ENCODE peak calls at places on chromosomes 5 and 9, in six cellular contexts. B, C, D, Y, F and U are unnamed samples.

GRCh38 chr5:172559004-172559932 is 81.8 kb upstream of the NEURL1B start:
- DNase-seq in B (no peak), C (peak; percentile 95), D (peak; percentile 98), Y (peak; percentile 55), F (no peak), U (no peak)

GRCh38 chr5:32339198-32339597 is 26.5 kb upstream of the MTMR12 start:
- DNase-seq in B (peak; percentile 44), C (peak; percentile 14), D (no peak), Y (no peak), F (no peak), U (no peak)

GRCh38 chr5:100905259-100905914 is 2.3 kb upstream of the ST8SIA4 start:
- DNase-seq in B (no peak), C (no peak), D (no peak), Y (no peak), F (no peak), U (no peak)

GRCh38 chr5:80318212-80318611 is 1.6 kb upstream of the SPZ1 start:
- DNase-seq in B (peak; percentile 56), C (peak; percentile 30), D (no peak), Y (no peak), F (no peak), U (no peak)

GRCh38 chr9:115494958-115495690 is 377.2 kb upstream of the TNC start:
- DNase-seq in B (no peak), C (peak; percentile 18), D (peak; percentile 43), Y (no peak), F (no peak), U (no peak)

GRCh38 chr9:34216325-34216724 is 37.5 kb downstream of the UBAP1 start:
- DNase-seq in B (no peak), C (no peak), D (no peak), Y (no peak), F (no peak), U (no peak)

GRCh38 chr5:39015743-39016586 is 58.2 kb downstream of the RICTOR start:
- DNase-seq in B (no peak), C (peak; percentile 86), D (peak; percentile 57), Y (no peak), F (no peak), U (no peak)

GRCh38 chr5:1666812-1667588 is 132.6 kb downstream of the MRPL36 start:
- DNase-seq in B (peak; percentile 77), C (no peak), D (no peak), Y (peak; percentile 77), F (no peak), U (peak; percentile 53)

GRCh38 chr5:100841358-100842076 is 61.6 kb downstream of the ST8SIA4 start:
- DNase-seq in B (peak; percentile 22), C (no peak), D (peak; percentile 48), Y (no peak), F (no peak), U (no peak)

GRCh38 chr5:144102361-144102760 is 68.1 kb downstream of the YIPF5 start:
- DNase-seq in B (no peak), C (no peak), D (no peak), Y (no peak), F (no peak), U (no peak)

GRCh38 chr5:95216136-95216955 is 68.5 kb downstream of the MCTP1 start:
- DNase-seq in B (no peak), C (no peak), D (peak; percentile 35), Y (no peak), F (no peak), U (no peak)

GRCh38 chr5:169089343-169089742 is 211.6 kb downstream of the SLIT3 start:
- DNase-seq in B (no peak), C (no peak), D (peak; percentile 37), Y (no peak), F (no peak), U (no peak)

GRCh38 chr9:118946669-118947068 is 422.6 kb downstream of the BRINP1 start:
- DNase-seq in B (no peak), C (no peak), D (no peak), Y (no peak), F (no peak), U (no peak)

GRCh38 chr9:111645806-111646205 is 14.7 kb downstream of the DNAJC25 start:
- DNase-seq in B (no peak), C (peak; percentile 9), D (peak; percentile 32), Y (no peak), F (no peak), U (no peak)

GRCh38 chr5:177327539-177328522 is 16.1 kb upstream of the MXD3 start:
- DNase-seq in B (no peak), C (peak; percentile 51), D (no peak), Y (no peak), F (peak; percentile 51), U (peak; percentile 58)

GRCh38 chr9:64773491-64773931 is 511.5 kb downstream of the FOXD4L5 start:
- DNase-seq in B (peak; percentile 0), C (no peak), D (no peak), Y (peak; percentile 7), F (peak; percentile 50), U (peak; percentile 24)

DNA sequence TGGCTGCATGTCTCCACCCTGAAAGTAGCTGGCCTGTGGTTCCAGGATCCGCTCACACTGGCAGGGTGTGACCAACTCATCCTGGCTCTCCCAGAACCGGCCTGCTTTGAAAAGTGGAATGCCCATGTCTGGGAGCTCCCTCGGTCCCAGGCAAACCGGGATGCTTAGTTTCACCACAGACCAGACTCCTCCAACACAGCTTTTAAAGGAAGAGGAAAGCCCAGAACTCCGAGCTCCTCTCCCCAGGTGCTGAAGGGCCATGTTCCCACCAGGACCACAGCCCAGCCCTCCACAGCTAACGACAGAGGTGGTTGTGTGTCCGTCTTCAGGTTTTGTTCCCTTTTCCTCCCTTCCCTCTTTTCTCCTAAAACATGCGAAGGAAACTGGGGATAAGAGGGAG is 38.0 kb downstream of the GTF3C4 start:
- DNase-seq in B (no peak), C (no peak), D (no peak), Y (no peak), F (no peak), U (no peak)
- TF ChIP-seq CTCF in B (no peak), C (no peak), D (no peak), Y (no peak), F (no peak), U (no peak)

GRCh38 chr5:79109527-79110492 is 1.8 kb upstream of the BHMT start:
- DNase-seq in B (no peak), C (no peak), D (peak; percentile 35), Y (no peak), F (no peak), U (no peak)
- TF ChIP-seq CTCF in B (peak; percentile 42), C (peak; percentile 27), D (peak; percentile 41), Y (no peak), F (peak; percentile 60), U (peak; percentile 40)

DNA sequence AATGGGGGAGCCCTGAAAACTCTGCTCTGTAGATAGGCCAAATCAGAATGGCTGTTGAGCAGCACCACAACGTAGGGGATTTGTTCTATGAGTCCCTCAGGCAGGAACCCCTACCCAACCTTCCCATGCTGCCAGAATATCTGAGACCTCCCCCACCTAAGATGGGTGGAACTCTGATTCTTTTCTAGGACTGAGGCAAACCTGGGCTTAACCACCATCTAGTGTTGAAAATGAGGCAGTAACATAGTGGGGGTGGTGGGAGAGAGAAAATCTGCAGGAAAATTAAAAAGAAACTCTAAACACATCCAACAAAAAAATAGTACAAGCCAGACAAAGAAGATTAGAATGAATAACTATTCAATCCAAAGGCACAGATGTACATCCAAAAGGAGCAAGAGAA is 228.4 kb downstream of the ATPSCKMT start:
- DNase-seq in B (no peak), C (no peak), D (no peak), Y (no peak), F (no peak), U (no peak)
- TF ChIP-seq CTCF in B (no peak), C (no peak), D (no peak), Y (no peak), F (no peak), U (no peak)

GRCh38 chr9:89814340-89815040 is 209.7 kb downstream of the GADD45G start:
- DNase-seq in B (no peak), C (no peak), D (no peak), Y (no peak), F (no peak), U (no peak)
- TF ChIP-seq CTCF in B (no peak), C (no peak), D (no peak), Y (no peak), F (no peak), U (no peak)

GRCh38 chr9:135423725-135424124 is 55.9 kb upstream of the PPP1R26 start:
- DNase-seq in B (no peak), C (no peak), D (no peak), Y (no peak), F (no peak), U (no peak)
- TF ChIP-seq CTCF in B (no peak), C (no peak), D (no peak), Y (no peak), F (no peak), U (no peak)